ENCODE peak calls at places on chromosomes 6 and 20, in eight cellular contexts. O is AG04450, G is choroid plexus epithelial cell, D is fibroblast of the aortic adventitia, N is WERI-Rb-1, A is lung, Q is OCI-LY7, E is body of pancreas. I is an unnamed sample.

GRCh38 chr20:18057106-18057993 is at the start of gene OVOL2:
- DNase-seq in D (no peak), G (peak), O (no peak), N (peak), Q (no peak), E (peak), A (peak), I (peak)

GRCh38 chr6:30759575-30760239 is 15.4 kb upstream of the IER3 start:
- DNase-seq in O (peak), A (no peak), G (peak), E (no peak), Q (no peak), N (no peak), D (peak), I (no peak)

GRCh38 chr6:87623248-87623647 is 33.3 kb downstream of the ORC3 start:
- DNase-seq in A (no peak), E (no peak), Q (no peak), N (no peak), D (peak), G (peak), O (no peak), I (no peak)

GRCh38 chr6:160137989-160138835 is 16.6 kb downstream of the SLC22A1 start:
- DNase-seq in Q (peak), A (peak), D (peak), E (peak), G (peak), N (peak), O (peak), I (peak)

GRCh38 chr6:169296170-169296569 is 42.5 kb upstream of the THBS2 start:
- DNase-seq in O (no peak), G (peak), Q (no peak), E (no peak), D (no peak), N (no peak), A (no peak), I (no peak)

GRCh38 chr6:168307011-168307694 is 12.4 kb downstream of the DACT2 start:
- DNase-seq in A (no peak), Q (no peak), N (no peak), E (no peak), O (no peak), D (no peak), G (no peak), I (no peak)

GRCh38 chr6:82084324-82084920 is 163.1 kb downstream of the IBTK start:
- DNase-seq in O (no peak), D (no peak), Q (no peak), A (no peak), N (no peak), E (no peak), G (no peak), I (no peak)

GRCh38 chr20:46160661-46161060 is 42.5 kb downstream of the CD40 start:
- DNase-seq in Q (no peak), G (no peak), A (no peak), D (no peak), N (no peak), E (no peak), O (no peak), I (no peak)

GRCh38 chr6:135002974-135003703 is 51.5 kb downstream of the HBS1L start:
- DNase-seq in E (no peak), N (no peak), O (no peak), G (no peak), D (no peak), Q (no peak), A (no peak), I (no peak)

GRCh38 chr20:45890077-45890996 is 671 bp downstream of the NEURL2 start:
- DNase-seq in O (no peak), D (peak), N (peak), A (peak), E (peak), G (peak), Q (peak), I (peak)

GRCh38 chr6:80638222-80639055 is 532.0 kb downstream of the BCKDHB start:
- DNase-seq in Q (no peak), N (no peak), G (peak), E (peak), O (peak), A (peak), D (peak), I (no peak)

GRCh38 chr6:74277749-74278148 is 581.7 kb downstream of the CD109 start:
- DNase-seq in D (no peak), A (no peak), Q (no peak), E (peak), G (peak), N (no peak), O (no peak), I (no peak)

GRCh38 chr6:68774843-68775242 is 139.8 kb downstream of the ADGRB3 start:
- DNase-seq in D (no peak), O (no peak), Q (no peak), E (no peak), A (no peak), G (no peak), N (no peak), I (no peak)

GRCh38 chr6:120671519-120671918 is 662.8 kb downstream of the TBC1D32 start:
- DNase-seq in A (no peak), E (no peak), D (no peak), Q (no peak), G (no peak), N (peak), O (no peak), I (peak)

GRCh38 chr20:10249822-10250221 is 31.2 kb downstream of the SNAP25 start:
- DNase-seq in N (no peak), D (no peak), G (no peak), Q (no peak), O (no peak), A (no peak), E (no peak), I (no peak)

GRCh38 chr20:48164034-48164433 is 378.8 kb upstream of the SULF2 start:
- DNase-seq in O (no peak), N (no peak), A (no peak), D (no peak), Q (no peak), G (no peak), E (no peak), I (no peak)

GRCh38 chr6:38349795-38350194 is 289.9 kb downstream of the BTBD9 start:
- DNase-seq in G (peak), O (peak), Q (no peak), A (no peak), E (no peak), N (no peak), D (peak), I (no peak)

GRCh38 chr6:69286341-69286740 is 510.5 kb downstream of the LMBRD1 start:
- DNase-seq in D (no peak), E (no peak), O (no peak), G (no peak), A (no peak), N (no peak), Q (no peak), I (no peak)

GRCh38 chr6:124679392-124679791 is 282.8 kb upstream of the RNF217 start:
- DNase-seq in E (no peak), D (no peak), N (no peak), A (no peak), G (peak), Q (no peak), O (no peak), I (no peak)

GRCh38 chr6:147675281-147675680 is 166.8 kb downstream of the SAMD5 start:
- DNase-seq in E (no peak), Q (no peak), O (peak), D (no peak), N (no peak), A (no peak), G (no peak), I (no peak)

GRCh38 chr6:14224359-14225103 is 107.0 kb downstream of the CD83 start:
- DNase-seq in O (no peak), A (no peak), E (no peak), N (no peak), D (no peak), Q (peak), G (no peak), I (no peak)

GRCh38 chr6:1377526-1378223 is 11.7 kb upstream of the FOXF2 start:
- DNase-seq in D (no peak), Q (no peak), E (no peak), O (no peak), G (no peak), N (no peak), A (no peak), I (no peak)

GRCh38 chr20:56003111-56003800 is 2.1 kb downstream of the CBLN4 start:
- DNase-seq in Q (no peak), O (no peak), D (no peak), G (no peak), E (no peak), A (no peak), N (no peak), I (no peak)

GRCh38 chr6:12034831-12035230 is 22.7 kb downstream of the HIVEP1 start:
- DNase-seq in A (no peak), N (no peak), O (no peak), Q (no peak), G (peak), E (no peak), D (peak), I (no peak)
- TF ChIP-seq CTCF in A (no peak), N (no peak), O (no peak), Q (no peak), G (peak), E (peak), D (no peak), I (no peak)

GRCh38 chr6:52055451-52055850 is 32.0 kb downstream of the PKHD1 start:
- DNase-seq in G (no peak), E (no peak), Q (no peak), O (no peak), D (no peak), N (no peak), A (no peak), I (no peak)
- TF ChIP-seq CTCF in G (no peak), E (no peak), Q (no peak), O (no peak), D (no peak), N (no peak), A (no peak), I (no peak)

DNA sequence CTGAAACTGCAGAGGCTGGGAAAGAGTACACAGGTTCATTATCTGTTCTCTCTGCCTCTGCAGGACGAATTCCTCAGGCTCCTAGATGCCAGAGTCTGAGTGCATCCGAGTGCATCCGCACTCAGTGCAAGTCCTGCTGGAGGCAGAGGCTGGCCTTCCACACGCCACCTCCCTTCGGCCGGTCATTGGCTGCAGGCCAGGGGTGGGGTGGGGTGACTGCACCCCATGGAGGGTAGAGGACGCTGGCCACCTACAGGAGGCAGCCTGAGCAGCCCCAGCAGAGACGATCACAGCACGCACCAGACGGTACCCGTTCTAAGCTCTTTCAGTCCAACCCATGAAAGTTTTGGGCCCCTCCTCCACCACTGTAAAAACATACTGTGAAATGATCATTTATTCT is 11.7 kb downstream of the SFT2D1 start:
- DNase-seq in E (peak), N (peak), A (no peak), O (no peak), D (peak), G (peak), Q (no peak), I (peak)
- TF ChIP-seq CTCF in E (no peak), N (peak), A (no peak), O (no peak), D (peak), G (peak), Q (no peak), I (no peak)

GRCh38 chr6:85015396-85015990 is 251.1 kb upstream of the TBX18 start:
- DNase-seq in G (peak), D (peak), N (peak), O (peak), A (peak), Q (no peak), E (peak), I (peak)
- TF ChIP-seq CTCF in G (peak), D (peak), N (peak), O (peak), A (no peak), Q (peak), E (peak), I (peak)

GRCh38 chr6:97591955-97592354 is 308.9 kb upstream of the MMS22L start:
- DNase-seq in O (no peak), A (no peak), E (no peak), Q (no peak), D (no peak), N (no peak), G (no peak), I (no peak)

DNA sequence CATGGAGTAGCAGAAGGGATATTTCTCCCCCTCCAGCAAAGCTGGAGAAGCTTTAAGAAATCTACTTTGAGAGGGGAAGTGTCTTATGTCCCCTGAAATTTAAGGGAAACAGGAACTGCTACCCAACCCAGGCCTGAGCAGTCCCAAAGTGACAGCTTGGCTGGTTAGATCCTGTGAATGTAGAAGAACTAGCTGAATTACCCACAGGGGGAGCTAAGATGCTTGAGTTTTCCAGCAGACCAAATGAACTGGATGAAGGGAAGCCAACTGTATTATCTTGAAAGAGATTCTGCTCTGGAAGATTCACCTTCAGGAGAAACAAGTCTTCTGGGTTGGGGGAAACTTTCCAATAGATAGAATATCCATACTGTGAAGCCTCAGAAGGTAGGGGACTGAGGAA is 303.3 kb upstream of the MMS22L start:
- DNase-seq in O (peak), E (no peak), D (peak), N (peak), Q (no peak), G (peak), A (no peak), I (no peak)
- TF ChIP-seq CTCF in O (peak), E (no peak), D (no peak), N (peak), Q (peak), G (peak), A (no peak), I (peak)

I was measured in nephron progenitor cell.